ENCODE peak calls at places on chromosome 9, in eight cellular contexts. C, S, I, J, X, N, D and T are unnamed samples.
A peak's percentile ranks its signal among the peaks of the same experiment; 100 is the strongest.

GRCh38 chr9:21684231-21684630 is 118.2 kb upstream of the MTAP start:
- DNase-seq in N (no peak), C (no peak), S (no peak), X (no peak), D (no peak), I (no peak), J (no peak), T (no peak)

GRCh38 chr9:90000925-90001324 is 396.1 kb downstream of the GADD45G start:
- DNase-seq in I (no peak), D (no peak), N (no peak), X (no peak), J (no peak), C (no peak), S (no peak), T (no peak)

GRCh38 chr9:71355884-71356283 is 234.5 kb upstream of the TRPM3 start:
- DNase-seq in N (no peak), S (no peak), D (no peak), I (no peak), J (peak; percentile 13), X (no peak), C (no peak), T (no peak)

GRCh38 chr9:21873540-21874221 is 71.2 kb downstream of the MTAP start:
- DNase-seq in N (no peak), X (no peak), S (peak; percentile 87), D (no peak), J (no peak), I (no peak), C (peak; percentile 78), T (no peak)

GRCh38 chr9:98380065-98380681 is 124.7 kb upstream of the TBC1D2 start:
- DNase-seq in C (no peak), D (no peak), S (peak; percentile 78), I (no peak), N (no peak), J (no peak), X (no peak), T (no peak)

GRCh38 chr9:71097696-71098095 is 23.7 kb downstream of the TRPM3 start:
- DNase-seq in I (no peak), S (no peak), D (no peak), N (no peak), C (no peak), X (no peak), J (no peak), T (no peak)

GRCh38 chr9:12702160-12702758 is 9.1 kb downstream of the TYRP1 start:
- DNase-seq in D (no peak), I (no peak), S (peak; percentile 60), N (no peak), J (peak; percentile 86), C (peak; percentile 31), X (no peak), T (no peak)

GRCh38 chr9:33868430-33869000 is 51.6 kb downstream of the UBE2R2 start:
- DNase-seq in X (no peak), D (no peak), S (peak; percentile 36), N (no peak), C (no peak), I (no peak), J (no peak), T (no peak)